ENCODE peak calls at places on chromosomes 4 and X, in five cellular contexts. One of them, this sample, is unnamed.

GRCh38 chr4:185535818-185536729 is 767 bp upstream of the PDLIM3 start:
- DNase-seq in CD4-positive, alpha-beta T cell: no peak
- DNase-seq in foreskin melanocyte: peak; percentile 49
- DNase-seq in GM13976: no peak
- DNase-seq in Daoy: peak; percentile 7
- DNase-seq in this sample: no peak

GRCh38 chr4:153488006-153488718 is 22.0 kb downstream of the TMEM131L start:
- DNase-seq in CD4-positive, alpha-beta T cell: peak; percentile 54
- DNase-seq in foreskin melanocyte: peak; percentile 53
- DNase-seq in GM13976: peak; percentile 71
- DNase-seq in Daoy: peak; percentile 48
- DNase-seq in this sample: no peak

GRCh38 chr4:153023692-153024394 is 87.7 kb downstream of the FHDC1 start:
- DNase-seq in CD4-positive, alpha-beta T cell: no peak
- DNase-seq in foreskin melanocyte: no peak
- DNase-seq in GM13976: no peak
- DNase-seq in Daoy: no peak
- DNase-seq in this sample: no peak

GRCh38 chrX:8179653-8180052 is 8.6 kb upstream of the VCX2 start:
- DNase-seq in CD4-positive, alpha-beta T cell: no peak
- DNase-seq in foreskin melanocyte: no peak
- DNase-seq in GM13976: no peak
- DNase-seq in Daoy: no peak
- DNase-seq in this sample: no peak

GRCh38 chr4:26279446-26279845 is 41.4 kb upstream of the RBPJ start:
- DNase-seq in CD4-positive, alpha-beta T cell: no peak
- DNase-seq in foreskin melanocyte: no peak
- DNase-seq in GM13976: no peak
- DNase-seq in Daoy: no peak
- DNase-seq in this sample: no peak

GRCh38 chrX:53190363-53190960 is 34.5 kb downstream of the KDM5C start:
- DNase-seq in CD4-positive, alpha-beta T cell: no peak
- DNase-seq in foreskin melanocyte: no peak
- DNase-seq in GM13976: no peak
- DNase-seq in Daoy: no peak
- DNase-seq in this sample: no peak

GRCh38 chr4:122224348-122224747 is 72.2 kb downstream of the BLTP1 start:
- DNase-seq in CD4-positive, alpha-beta T cell: no peak
- DNase-seq in foreskin melanocyte: no peak
- DNase-seq in GM13976: no peak
- DNase-seq in Daoy: peak; percentile 6
- DNase-seq in this sample: no peak

GRCh38 chr4:84494518-84494917 is 4.6 kb downstream of the NKX6-1 start:
- DNase-seq in CD4-positive, alpha-beta T cell: no peak
- DNase-seq in foreskin melanocyte: no peak
- DNase-seq in GM13976: no peak
- DNase-seq in Daoy: no peak
- DNase-seq in this sample: no peak

GRCh38 chr4:31023724-31024123 is 303.6 kb downstream of the PCDH7 start:
- DNase-seq in CD4-positive, alpha-beta T cell: no peak
- DNase-seq in foreskin melanocyte: no peak
- DNase-seq in GM13976: no peak
- DNase-seq in Daoy: no peak
- DNase-seq in this sample: no peak

GRCh38 chr4:163681208-163681821 is 186.8 kb downstream of the TMA16 start:
- DNase-seq in CD4-positive, alpha-beta T cell: peak; percentile 12
- DNase-seq in foreskin melanocyte: peak; percentile 28
- DNase-seq in GM13976: peak; percentile 64
- DNase-seq in Daoy: no peak
- DNase-seq in this sample: no peak

GRCh38 chr4:15416357-15417327 is 11.2 kb upstream of the C1QTNF7 start:
- DNase-seq in CD4-positive, alpha-beta T cell: no peak
- DNase-seq in foreskin melanocyte: no peak
- DNase-seq in GM13976: no peak
- DNase-seq in Daoy: no peak
- DNase-seq in this sample: no peak

GRCh38 chr4:149914521-149915115 is 99.0 kb upstream of the IQCM start:
- DNase-seq in CD4-positive, alpha-beta T cell: no peak
- DNase-seq in foreskin melanocyte: peak; percentile 44
- DNase-seq in GM13976: peak; percentile 60
- DNase-seq in Daoy: peak; percentile 36
- DNase-seq in this sample: peak; percentile 21

GRCh38 chr4:11821774-11822430 is 393.2 kb upstream of the HS3ST1 start:
- DNase-seq in CD4-positive, alpha-beta T cell: no peak
- DNase-seq in foreskin melanocyte: no peak
- DNase-seq in GM13976: no peak
- DNase-seq in Daoy: no peak
- DNase-seq in this sample: no peak

GRCh38 chr4:53605783-53606182 is 14.5 kb upstream of the LNX1 start:
- DNase-seq in CD4-positive, alpha-beta T cell: no peak
- DNase-seq in foreskin melanocyte: peak; percentile 38
- DNase-seq in GM13976: no peak
- DNase-seq in Daoy: no peak
- DNase-seq in this sample: no peak

GRCh38 chrX:30620980-30621716 is 32.1 kb upstream of the GK start:
- DNase-seq in CD4-positive, alpha-beta T cell: no peak
- DNase-seq in foreskin melanocyte: peak; percentile 17
- DNase-seq in GM13976: no peak
- DNase-seq in Daoy: peak; percentile 71
- DNase-seq in this sample: peak; percentile 30

GRCh38 chrX:56233682-56234081 is 1.5 kb downstream of the KLF8 start:
- DNase-seq in CD4-positive, alpha-beta T cell: no peak
- DNase-seq in foreskin melanocyte: peak; percentile 34
- DNase-seq in GM13976: peak; percentile 31
- DNase-seq in Daoy: peak; percentile 62
- DNase-seq in this sample: peak; percentile 72

GRCh38 chr4:108247511-108248088 is 78.9 kb upstream of the LEF1 start:
- DNase-seq in CD4-positive, alpha-beta T cell: no peak
- DNase-seq in foreskin melanocyte: no peak
- DNase-seq in GM13976: no peak
- DNase-seq in Daoy: peak; percentile 41
- DNase-seq in this sample: no peak

GRCh38 chr4:113300384-113301011 is 251.0 kb downstream of the ANK2 start:
- DNase-seq in CD4-positive, alpha-beta T cell: no peak
- DNase-seq in foreskin melanocyte: no peak
- DNase-seq in GM13976: no peak
- DNase-seq in Daoy: peak; percentile 69
- DNase-seq in this sample: peak; percentile 46

GRCh38 chrX:10847333-10847732 is 226.9 kb upstream of the MID1 start:
- DNase-seq in CD4-positive, alpha-beta T cell: no peak
- DNase-seq in foreskin melanocyte: no peak
- DNase-seq in GM13976: no peak
- DNase-seq in Daoy: no peak
- DNase-seq in this sample: no peak

GRCh38 chr4:173182403-173182802 is 13.8 kb downstream of the GALNT7 start:
- DNase-seq in CD4-positive, alpha-beta T cell: no peak
- DNase-seq in foreskin melanocyte: peak; percentile 29
- DNase-seq in GM13976: no peak
- DNase-seq in Daoy: peak; percentile 54
- DNase-seq in this sample: peak; percentile 85

GRCh38 chrX:41621236-41621651 is 67.5 kb upstream of the GPR34 start:
- DNase-seq in CD4-positive, alpha-beta T cell: no peak
- DNase-seq in foreskin melanocyte: no peak
- DNase-seq in GM13976: no peak
- DNase-seq in Daoy: no peak
- DNase-seq in this sample: peak; percentile 79

GRCh38 chr4:159248383-159249178 is 145.7 kb downstream of the RAPGEF2 start:
- DNase-seq in CD4-positive, alpha-beta T cell: no peak
- DNase-seq in foreskin melanocyte: peak; percentile 77
- DNase-seq in GM13976: peak; percentile 18
- DNase-seq in Daoy: no peak
- DNase-seq in this sample: no peak

GRCh38 chrX:145821291-145821897 is 3.8 kb downstream of the SLITRK2 start:
- DNase-seq in CD4-positive, alpha-beta T cell: no peak
- DNase-seq in foreskin melanocyte: no peak
- DNase-seq in GM13976: no peak
- DNase-seq in Daoy: peak; percentile 17
- DNase-seq in this sample: no peak

GRCh38 chr4:6986067-6986780 is 56.9 kb upstream of the TADA2B start:
- DNase-seq in CD4-positive, alpha-beta T cell: no peak
- DNase-seq in foreskin melanocyte: peak; percentile 69
- DNase-seq in GM13976: no peak
- DNase-seq in Daoy: peak; percentile 61
- DNase-seq in this sample: no peak

GRCh38 chrX:21993265-21993664 is 38.9 kb upstream of the PHEX start:
- DNase-seq in CD4-positive, alpha-beta T cell: no peak
- DNase-seq in foreskin melanocyte: no peak
- DNase-seq in GM13976: peak; percentile 44
- DNase-seq in Daoy: no peak
- DNase-seq in this sample: no peak

GRCh38 chr4:47839259-47839658 is 1.4 kb upstream of the CORIN start:
- DNase-seq in CD4-positive, alpha-beta T cell: no peak
- DNase-seq in foreskin melanocyte: no peak
- DNase-seq in GM13976: peak; percentile 52
- DNase-seq in Daoy: no peak
- DNase-seq in this sample: no peak

GRCh38 chr4:140996757-140997156 is 136.5 kb downstream of the RNF150 start:
- DNase-seq in CD4-positive, alpha-beta T cell: no peak
- DNase-seq in foreskin melanocyte: peak; percentile 11
- DNase-seq in GM13976: no peak
- DNase-seq in Daoy: peak; percentile 14
- DNase-seq in this sample: no peak

GRCh38 chr4:118955515-118955914 is 66.9 kb downstream of the SYNPO2 start:
- DNase-seq in CD4-positive, alpha-beta T cell: no peak
- DNase-seq in foreskin melanocyte: peak; percentile 53
- DNase-seq in GM13976: no peak
- DNase-seq in Daoy: no peak
- DNase-seq in this sample: no peak

GRCh38 chr4:11424000-11424399 is 4.7 kb downstream of the HS3ST1 start:
- DNase-seq in CD4-positive, alpha-beta T cell: no peak
- DNase-seq in foreskin melanocyte: no peak
- DNase-seq in GM13976: peak; percentile 50
- DNase-seq in Daoy: no peak
- DNase-seq in this sample: no peak

GRCh38 chr4:87260477-87260876 is 40.1 kb upstream of the KLHL8 start:
- DNase-seq in CD4-positive, alpha-beta T cell: no peak
- DNase-seq in foreskin melanocyte: no peak
- DNase-seq in GM13976: no peak
- DNase-seq in Daoy: no peak
- DNase-seq in this sample: no peak

GRCh38 chr4:113101669-113102068 is 52.2 kb downstream of the ANK2 start:
- DNase-seq in CD4-positive, alpha-beta T cell: no peak
- DNase-seq in foreskin melanocyte: peak; percentile 24
- DNase-seq in GM13976: no peak
- DNase-seq in Daoy: no peak
- DNase-seq in this sample: no peak

GRCh38 chrX:115178473-115178872 is 10.7 kb upstream of the RBMXL3 start:
- DNase-seq in CD4-positive, alpha-beta T cell: no peak
- DNase-seq in foreskin melanocyte: no peak
- DNase-seq in GM13976: no peak
- DNase-seq in Daoy: no peak
- DNase-seq in this sample: no peak